ENCODE peak calls at places on chromosomes 13 and 19, in five cellular contexts. One of them, this sample, is unnamed.

GRCh38 chr13:30766957-30767603 is 31.7 kb downstream of the ALOX5AP start:
- DNase-seq in thoracic aorta: no peak
- DNase-seq in NT2/D1: no peak
- DNase-seq in ovary: no peak
- DNase-seq in mucosa of descending colon: no peak
- DNase-seq in this sample: peak; percentile 56

GRCh38 chr13:109401307-109401706 is 385.1 kb downstream of the IRS2 start:
- DNase-seq in thoracic aorta: no peak
- DNase-seq in NT2/D1: no peak
- DNase-seq in ovary: no peak
- DNase-seq in mucosa of descending colon: no peak
- DNase-seq in this sample: no peak

GRCh38 chr19:29328586-29328985 is 115.6 kb upstream of the UQCRFS1 start:
- DNase-seq in thoracic aorta: no peak
- DNase-seq in NT2/D1: no peak
- DNase-seq in ovary: no peak
- DNase-seq in mucosa of descending colon: no peak
- DNase-seq in this sample: no peak

GRCh38 chr13:71515639-71516038 is 351.4 kb downstream of the DACH1 start:
- DNase-seq in thoracic aorta: no peak
- DNase-seq in NT2/D1: no peak
- DNase-seq in ovary: no peak
- DNase-seq in mucosa of descending colon: no peak
- DNase-seq in this sample: no peak

GRCh38 chr13:44437356-44438233 is 64.0 kb downstream of the SERP2 start:
- DNase-seq in thoracic aorta: no peak
- DNase-seq in NT2/D1: no peak
- DNase-seq in ovary: no peak
- DNase-seq in mucosa of descending colon: no peak
- DNase-seq in this sample: no peak

GRCh38 chr19:36605839-36606478 is 846 bp downstream of the ZNF382 start:
- DNase-seq in thoracic aorta: no peak
- DNase-seq in NT2/D1: no peak
- DNase-seq in ovary: no peak
- DNase-seq in mucosa of descending colon: no peak
- DNase-seq in this sample: no peak

GRCh38 chr19:17210296-17210695 is 4.9 kb upstream of the USE1 start:
- DNase-seq in thoracic aorta: no peak
- DNase-seq in NT2/D1: no peak
- DNase-seq in ovary: no peak
- DNase-seq in mucosa of descending colon: no peak
- DNase-seq in this sample: no peak

GRCh38 chr13:71290963-71291937 is 575.8 kb downstream of the DACH1 start:
- DNase-seq in thoracic aorta: no peak
- DNase-seq in NT2/D1: no peak
- DNase-seq in ovary: peak; percentile 28
- DNase-seq in mucosa of descending colon: no peak
- DNase-seq in this sample: peak; percentile 71

GRCh38 chr19:510606-511100 is 3.4 kb downstream of the TPGS1 start:
- DNase-seq in thoracic aorta: no peak
- DNase-seq in NT2/D1: peak; percentile 87
- DNase-seq in ovary: peak; percentile 59
- DNase-seq in mucosa of descending colon: peak; percentile 89
- DNase-seq in this sample: peak; percentile 91

GRCh38 chr19:2294377-2295335 is 12.7 kb upstream of the PEAK3 start:
- DNase-seq in thoracic aorta: no peak
- DNase-seq in NT2/D1: no peak
- DNase-seq in ovary: no peak
- DNase-seq in mucosa of descending colon: peak; percentile 28
- DNase-seq in this sample: no peak
- H3K4me3 ChIP-seq in thoracic aorta: peak overlapping the region; percentile 53
- H3K4me3 ChIP-seq in NT2/D1: no peak overlapping the region
- H3K4me3 ChIP-seq in ovary: no peak overlapping the region
- H3K4me3 ChIP-seq in mucosa of descending colon: no peak overlapping the region
- H3K4me3 ChIP-seq in this sample: no peak overlapping the region

GRCh38 chr19:19171821-19172532 is 1.9 kb upstream of the MEF2B start:
- DNase-seq in thoracic aorta: no peak
- DNase-seq in NT2/D1: no peak
- DNase-seq in ovary: no peak
- DNase-seq in mucosa of descending colon: no peak
- DNase-seq in this sample: no peak
- H3K4me1 ChIP-seq in thoracic aorta: peaks cover 6% of the 10 kb centered on the region
- H3K4me1 ChIP-seq in NT2/D1: peaks cover 19% of the 10 kb centered on the region
- H3K4me1 ChIP-seq in ovary: peaks cover 7% of the 10 kb centered on the region
- H3K4me1 ChIP-seq in mucosa of descending colon: peaks cover 6% of the 10 kb centered on the region
- H3K4me1 ChIP-seq in this sample: peaks cover 14% of the 10 kb centered on the region

DNA sequence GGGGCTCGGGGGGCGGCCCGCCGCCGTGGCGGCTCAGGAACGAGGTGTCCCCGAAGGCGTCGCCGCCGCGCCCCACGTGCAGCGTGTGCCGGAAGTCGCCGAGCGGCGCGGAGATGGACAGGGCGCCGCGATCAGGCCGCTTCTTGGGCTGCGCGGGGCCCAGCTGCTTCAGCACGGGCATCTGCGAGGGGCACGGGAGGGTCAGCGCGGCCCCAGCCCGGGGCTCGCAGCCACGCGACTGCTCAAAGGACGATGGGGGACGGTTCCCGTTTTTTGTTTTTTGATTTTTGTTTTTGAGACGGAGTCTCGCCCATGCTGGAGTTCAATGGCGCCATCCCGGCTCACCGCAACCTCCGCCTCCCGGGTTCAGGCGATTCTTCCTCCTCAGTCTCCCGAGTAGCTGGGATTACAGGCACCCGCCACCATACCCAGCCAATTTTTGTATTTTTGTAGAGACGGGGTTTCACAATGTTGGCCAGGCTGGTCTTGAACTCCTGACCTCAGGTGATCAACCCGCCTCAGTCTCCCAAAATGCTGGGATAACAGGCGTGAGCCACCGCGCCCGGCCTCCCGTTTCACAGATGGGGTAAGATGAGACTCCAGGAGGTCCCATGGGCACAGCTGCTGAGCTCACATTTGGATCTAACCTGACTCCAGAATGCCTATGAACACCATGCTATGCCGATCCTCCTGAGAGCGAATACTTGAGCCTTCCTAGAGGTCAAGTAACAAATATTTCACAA is 2.0 kb upstream of the LENG9 start:
- DNase-seq in thoracic aorta: no peak
- DNase-seq in NT2/D1: no peak
- DNase-seq in ovary: peak; percentile 31
- DNase-seq in mucosa of descending colon: no peak
- DNase-seq in this sample: no peak
- H3K4me3 ChIP-seq in thoracic aorta: no peak overlapping the region
- H3K4me3 ChIP-seq in NT2/D1: peak overlapping the region; percentile 67
- H3K4me3 ChIP-seq in ovary: no peak overlapping the region
- H3K4me3 ChIP-seq in mucosa of descending colon: no peak overlapping the region
- H3K4me3 ChIP-seq in this sample: no peak overlapping the region

GRCh38 chr19:49421039-49421877 is 2.0 kb downstream of the PTH2 start:
- DNase-seq in thoracic aorta: no peak
- DNase-seq in NT2/D1: peak; percentile 79
- DNase-seq in ovary: no peak
- DNase-seq in mucosa of descending colon: peak; percentile 56
- DNase-seq in this sample: no peak

GRCh38 chr19:49420227-49420626 is 3.0 kb downstream of the PTH2 start:
- DNase-seq in thoracic aorta: no peak
- DNase-seq in NT2/D1: no peak
- DNase-seq in ovary: no peak
- DNase-seq in mucosa of descending colon: no peak
- DNase-seq in this sample: no peak

GRCh38 chr19:49421878-49422202 is 1.4 kb downstream of the PTH2 start:
- DNase-seq in thoracic aorta: no peak
- DNase-seq in NT2/D1: no peak
- DNase-seq in ovary: no peak
- DNase-seq in mucosa of descending colon: no peak
- DNase-seq in this sample: no peak

GRCh38 chr19:49417090-49417489 is 6.2 kb downstream of the PTH2 start:
- DNase-seq in thoracic aorta: no peak
- DNase-seq in NT2/D1: no peak
- DNase-seq in ovary: no peak
- DNase-seq in mucosa of descending colon: no peak
- DNase-seq in this sample: no peak

DNA sequence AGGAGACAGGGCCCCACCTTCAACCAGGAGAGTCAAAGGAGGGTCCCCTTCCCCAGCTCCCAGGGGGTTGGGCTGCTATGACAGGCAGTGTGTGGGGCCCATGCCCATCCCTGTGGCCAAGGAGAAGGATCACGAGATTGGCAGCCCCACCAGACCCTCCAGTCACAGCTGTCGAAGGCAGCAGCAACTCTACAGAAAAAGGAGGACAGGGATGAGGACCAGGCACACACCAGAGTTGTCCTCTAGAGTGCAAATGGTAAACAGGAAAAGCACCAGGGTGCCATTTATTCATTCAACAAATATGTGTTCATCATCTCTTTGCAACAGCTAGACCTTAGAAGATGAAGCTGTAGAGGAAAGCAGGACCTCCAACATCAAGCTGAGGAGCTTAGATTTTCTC is 4.1 kb downstream of the PTH2 start:
- DNase-seq in thoracic aorta: no peak
- DNase-seq in NT2/D1: no peak
- DNase-seq in ovary: no peak
- DNase-seq in mucosa of descending colon: no peak
- DNase-seq in this sample: no peak
- H3K4me1 ChIP-seq in thoracic aorta: peaks cover 12% of the 10 kb centered on the region
- H3K4me1 ChIP-seq in NT2/D1: peaks cover 18% of the 10 kb centered on the region
- H3K4me1 ChIP-seq in ovary: no peaks in the 10 kb centered on the region
- H3K4me1 ChIP-seq in mucosa of descending colon: peaks cover 5% of the 10 kb centered on the region
- H3K4me1 ChIP-seq in this sample: peaks cover 37% of the 10 kb centered on the region

GRCh38 chr13:80342541-80343371 is 1.8 kb upstream of the SPRY2 start:
- DNase-seq in thoracic aorta: no peak
- DNase-seq in NT2/D1: no peak
- DNase-seq in ovary: peak; percentile 82
- DNase-seq in mucosa of descending colon: peak; percentile 93
- DNase-seq in this sample: peak; percentile 51
- H3K4me3 ChIP-seq in thoracic aorta: peak overlapping the region; percentile 82
- H3K4me3 ChIP-seq in NT2/D1: peak overlapping the region; percentile 42
- H3K4me3 ChIP-seq in ovary: peak overlapping the region; percentile 64
- H3K4me3 ChIP-seq in mucosa of descending colon: peak overlapping the region; percentile 6
- H3K4me3 ChIP-seq in this sample: peak overlapping the region; percentile 6

GRCh38 chr19:39400997-39401548 is 5.6 kb upstream of the ZFP36 start:
- DNase-seq in thoracic aorta: no peak
- DNase-seq in NT2/D1: no peak
- DNase-seq in ovary: no peak
- DNase-seq in mucosa of descending colon: no peak
- DNase-seq in this sample: no peak
- H3K4me1 ChIP-seq in thoracic aorta: peaks cover 31% of the 10 kb centered on the region
- H3K4me1 ChIP-seq in NT2/D1: peaks cover 21% of the 10 kb centered on the region
- H3K4me1 ChIP-seq in ovary: peaks cover 8% of the 10 kb centered on the region
- H3K4me1 ChIP-seq in mucosa of descending colon: peaks cover 68% of the 10 kb centered on the region
- H3K4me1 ChIP-seq in this sample: peaks cover 84% of the 10 kb centered on the region

GRCh38 chr13:33676045-33676699 is 141.8 kb upstream of the RFC3 start:
- DNase-seq in thoracic aorta: no peak
- DNase-seq in NT2/D1: no peak
- DNase-seq in ovary: no peak
- DNase-seq in mucosa of descending colon: peak; percentile 39
- DNase-seq in this sample: no peak

GRCh38 chr13:33678084-33678483 is 139.9 kb upstream of the RFC3 start:
- DNase-seq in thoracic aorta: no peak
- DNase-seq in NT2/D1: no peak
- DNase-seq in ovary: no peak
- DNase-seq in mucosa of descending colon: no peak
- DNase-seq in this sample: no peak

GRCh38 chr13:33677215-33677614 is 140.7 kb upstream of the RFC3 start:
- DNase-seq in thoracic aorta: no peak
- DNase-seq in NT2/D1: no peak
- DNase-seq in ovary: no peak
- DNase-seq in mucosa of descending colon: no peak
- DNase-seq in this sample: no peak

GRCh38 chr13:33678906-33679657 is 138.9 kb upstream of the RFC3 start:
- DNase-seq in thoracic aorta: peak; percentile 6
- DNase-seq in NT2/D1: no peak
- DNase-seq in ovary: peak; percentile 71
- DNase-seq in mucosa of descending colon: peak; percentile 52
- DNase-seq in this sample: peak; percentile 60

DNA sequence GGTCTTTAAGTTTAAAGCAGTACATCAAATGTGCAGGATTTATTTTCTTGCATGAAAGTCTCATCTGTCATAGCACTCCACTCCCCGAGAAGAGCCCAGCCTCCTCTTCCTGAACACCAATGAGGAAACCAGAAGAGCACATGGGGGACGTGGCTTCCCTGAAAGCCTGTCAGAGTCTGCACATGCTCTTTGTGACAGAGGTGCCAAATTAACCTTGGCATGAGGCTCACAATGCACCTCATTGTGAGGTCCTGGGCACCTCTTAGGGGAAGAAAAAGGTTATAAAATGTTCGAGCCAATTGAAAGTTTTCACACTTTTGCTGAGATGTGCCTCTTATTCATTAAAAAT is 141.3 kb upstream of the RFC3 start:
- DNase-seq in thoracic aorta: no peak
- DNase-seq in NT2/D1: no peak
- DNase-seq in ovary: peak; percentile 36
- DNase-seq in mucosa of descending colon: peak; percentile 51
- DNase-seq in this sample: no peak
- H3K4me3 ChIP-seq in thoracic aorta: peak overlapping the region; percentile 73
- H3K4me3 ChIP-seq in NT2/D1: no peak overlapping the region
- H3K4me3 ChIP-seq in ovary: peak overlapping the region; percentile 32
- H3K4me3 ChIP-seq in mucosa of descending colon: no peak overlapping the region
- H3K4me3 ChIP-seq in this sample: no peak overlapping the region

DNA sequence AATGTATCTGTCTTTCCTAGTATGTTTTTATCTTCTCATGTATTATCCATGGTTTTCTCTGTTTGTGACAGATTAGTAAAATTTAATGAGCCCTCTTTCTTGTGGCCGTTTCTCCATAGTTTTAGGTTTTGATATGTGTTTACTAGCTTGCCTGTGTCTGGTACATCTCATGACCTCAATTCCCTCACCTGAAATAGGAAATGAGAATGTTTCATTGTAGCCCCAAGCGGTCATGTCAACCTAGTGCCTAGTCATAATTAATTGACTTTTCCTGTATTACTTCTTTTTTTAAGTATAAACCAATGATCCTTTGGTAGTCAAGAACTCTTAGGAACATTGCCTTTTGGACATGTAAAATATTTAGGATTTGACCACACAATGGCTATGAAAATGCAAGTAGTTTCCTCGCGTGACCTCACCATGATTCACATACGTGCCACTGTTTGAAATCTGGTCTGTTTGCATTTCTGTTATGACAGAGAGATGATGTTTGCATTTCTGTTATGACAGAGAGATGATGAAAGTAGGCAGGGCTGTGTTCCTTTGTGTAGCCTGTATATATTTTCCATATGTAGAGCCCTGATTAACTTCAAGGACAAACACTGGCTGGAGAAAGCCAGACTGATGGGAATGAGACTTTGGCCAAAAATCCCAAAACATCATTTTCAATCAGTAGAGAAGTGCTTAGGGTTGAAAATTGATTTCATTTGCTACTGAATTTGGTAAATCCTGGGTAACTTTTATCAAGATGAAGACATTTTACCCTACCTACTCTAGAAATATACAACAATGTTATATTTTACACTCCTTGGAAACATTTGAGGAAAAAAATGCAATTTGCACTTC is 104.8 kb downstream of the TNFRSF19 start:
- DNase-seq in thoracic aorta: no peak
- DNase-seq in NT2/D1: no peak
- DNase-seq in ovary: no peak
- DNase-seq in mucosa of descending colon: no peak
- DNase-seq in this sample: no peak
- H3K4me1 ChIP-seq in thoracic aorta: no peaks in the 10 kb centered on the region
- H3K4me1 ChIP-seq in NT2/D1: no peaks in the 10 kb centered on the region
- H3K4me1 ChIP-seq in ovary: peaks cover 1% of the 10 kb centered on the region
- H3K4me1 ChIP-seq in mucosa of descending colon: no peaks in the 10 kb centered on the region
- H3K4me1 ChIP-seq in this sample: no peaks in the 10 kb centered on the region

GRCh38 chr13:114124486-114124885 is 7.9 kb downstream of the RASA3 start:
- DNase-seq in thoracic aorta: no peak
- DNase-seq in NT2/D1: no peak
- DNase-seq in ovary: no peak
- DNase-seq in mucosa of descending colon: no peak
- DNase-seq in this sample: no peak
- H3K4me3 ChIP-seq in thoracic aorta: no peak overlapping the region
- H3K4me3 ChIP-seq in NT2/D1: no peak overlapping the region
- H3K4me3 ChIP-seq in ovary: no peak overlapping the region
- H3K4me3 ChIP-seq in mucosa of descending colon: no peak overlapping the region
- H3K4me3 ChIP-seq in this sample: no peak overlapping the region

GRCh38 chr19:3511506-3512251 is 5.6 kb downstream of the FZR1 start:
- DNase-seq in thoracic aorta: no peak
- DNase-seq in NT2/D1: no peak
- DNase-seq in ovary: no peak
- DNase-seq in mucosa of descending colon: no peak
- DNase-seq in this sample: no peak
- H3K4me1 ChIP-seq in thoracic aorta: no peaks in the 10 kb centered on the region
- H3K4me1 ChIP-seq in NT2/D1: peaks cover 40% of the 10 kb centered on the region
- H3K4me1 ChIP-seq in ovary: peaks cover 13% of the 10 kb centered on the region
- H3K4me1 ChIP-seq in mucosa of descending colon: peaks cover 12% of the 10 kb centered on the region
- H3K4me1 ChIP-seq in this sample: peaks cover 50% of the 10 kb centered on the region

This sample was measured in CD4-positive, alpha-beta memory T cell.